ENCODE peak calls at places on chromosomes 7 and 10, in six cellular contexts. One of them, this sample, is unnamed.
A peak's percentile ranks its signal among the peaks of the same experiment; 100 is the strongest.

GRCh38 chr7:72709909-72710308 is 118.1 kb downstream of the TYW1B start:
- DNase-seq in cardiac muscle cell: no peak
- DNase-seq in body of pancreas: no peak
- DNase-seq in nephron progenitor cell: no peak
- DNase-seq in OCI-LY7: no peak
- DNase-seq in GM20000: no peak
- DNase-seq in this sample: no peak

GRCh38 chr10:53315709-53316108 is 543.1 kb upstream of the MBL2 start:
- DNase-seq in cardiac muscle cell: no peak
- DNase-seq in body of pancreas: no peak
- DNase-seq in nephron progenitor cell: no peak
- DNase-seq in OCI-LY7: no peak
- DNase-seq in GM20000: no peak
- DNase-seq in this sample: no peak

GRCh38 chr10:120473593-120473992 is 16.6 kb downstream of the PLPP4 start:
- DNase-seq in cardiac muscle cell: no peak
- DNase-seq in body of pancreas: no peak
- DNase-seq in nephron progenitor cell: no peak
- DNase-seq in OCI-LY7: no peak
- DNase-seq in GM20000: no peak
- DNase-seq in this sample: no peak

GRCh38 chr7:140655511-140656408 is 15.1 kb upstream of the DENND2A start:
- DNase-seq in cardiac muscle cell: no peak
- DNase-seq in body of pancreas: no peak
- DNase-seq in nephron progenitor cell: no peak
- DNase-seq in OCI-LY7: no peak
- DNase-seq in GM20000: no peak
- DNase-seq in this sample: no peak

GRCh38 chr7:435518-436366 is 83.9 kb downstream of the PDGFA start:
- DNase-seq in cardiac muscle cell: no peak
- DNase-seq in body of pancreas: no peak
- DNase-seq in nephron progenitor cell: no peak
- DNase-seq in OCI-LY7: no peak
- DNase-seq in GM20000: no peak
- DNase-seq in this sample: no peak

GRCh38 chr10:79418274-79418673 is 27.1 kb downstream of the ZCCHC24 start:
- DNase-seq in cardiac muscle cell: no peak
- DNase-seq in body of pancreas: no peak
- DNase-seq in nephron progenitor cell: no peak
- DNase-seq in OCI-LY7: no peak
- DNase-seq in GM20000: no peak
- DNase-seq in this sample: no peak

GRCh38 chr10:123148414-123149161 is 652 bp downstream of the HMX2 start:
- DNase-seq in cardiac muscle cell: no peak
- DNase-seq in body of pancreas: no peak
- DNase-seq in nephron progenitor cell: peak; percentile 39
- DNase-seq in OCI-LY7: no peak
- DNase-seq in GM20000: peak; percentile 71
- DNase-seq in this sample: no peak

GRCh38 chr7:19110026-19110777 is 7.2 kb downstream of the TWIST1 start:
- DNase-seq in cardiac muscle cell: no peak
- DNase-seq in body of pancreas: no peak
- DNase-seq in nephron progenitor cell: no peak
- DNase-seq in OCI-LY7: no peak
- DNase-seq in GM20000: no peak
- DNase-seq in this sample: no peak

GRCh38 chr7:66110861-66111260 is 3.8 kb upstream of the CRCP start:
- DNase-seq in cardiac muscle cell: peak; percentile 84
- DNase-seq in body of pancreas: no peak
- DNase-seq in nephron progenitor cell: no peak
- DNase-seq in OCI-LY7: no peak
- DNase-seq in GM20000: no peak
- DNase-seq in this sample: no peak

GRCh38 chr7:3537210-3537875 is 236.3 kb downstream of the SDK1 start:
- DNase-seq in cardiac muscle cell: no peak
- DNase-seq in body of pancreas: no peak
- DNase-seq in nephron progenitor cell: no peak
- DNase-seq in OCI-LY7: no peak
- DNase-seq in GM20000: no peak
- DNase-seq in this sample: no peak

GRCh38 chr7:159121068-159121467 is 23.6 kb downstream of the VIPR2 start:
- DNase-seq in cardiac muscle cell: no peak
- DNase-seq in body of pancreas: no peak
- DNase-seq in nephron progenitor cell: no peak
- DNase-seq in OCI-LY7: no peak
- DNase-seq in GM20000: no peak
- DNase-seq in this sample: no peak

GRCh38 chr7:50497068-50497642 is 47.0 kb upstream of the FIGNL1 start:
- DNase-seq in cardiac muscle cell: peak; percentile 86
- DNase-seq in body of pancreas: no peak
- DNase-seq in nephron progenitor cell: no peak
- DNase-seq in OCI-LY7: no peak
- DNase-seq in GM20000: no peak
- DNase-seq in this sample: peak; percentile 48

GRCh38 chr7:128845987-128846386 is 15.8 kb downstream of the FLNC start:
- DNase-seq in cardiac muscle cell: no peak
- DNase-seq in body of pancreas: no peak
- DNase-seq in nephron progenitor cell: no peak
- DNase-seq in OCI-LY7: no peak
- DNase-seq in GM20000: no peak
- DNase-seq in this sample: no peak

GRCh38 chr7:128848289-128849155 is 14.1 kb upstream of the ATP6V1F start:
- DNase-seq in cardiac muscle cell: no peak
- DNase-seq in body of pancreas: no peak
- DNase-seq in nephron progenitor cell: no peak
- DNase-seq in OCI-LY7: no peak
- DNase-seq in GM20000: no peak
- DNase-seq in this sample: no peak

GRCh38 chr7:128846781-128847444 is 15.7 kb upstream of the ATP6V1F start:
- DNase-seq in cardiac muscle cell: no peak
- DNase-seq in body of pancreas: no peak
- DNase-seq in nephron progenitor cell: no peak
- DNase-seq in OCI-LY7: no peak
- DNase-seq in GM20000: no peak
- DNase-seq in this sample: no peak

GRCh38 chr7:128849156-128849515 is 13.5 kb upstream of the ATP6V1F start:
- DNase-seq in cardiac muscle cell: no peak
- DNase-seq in body of pancreas: no peak
- DNase-seq in nephron progenitor cell: no peak
- DNase-seq in OCI-LY7: no peak
- DNase-seq in GM20000: no peak
- DNase-seq in this sample: no peak

GRCh38 chr7:128847721-128848211 is 14.9 kb upstream of the ATP6V1F start:
- DNase-seq in cardiac muscle cell: no peak
- DNase-seq in body of pancreas: no peak
- DNase-seq in nephron progenitor cell: no peak
- DNase-seq in OCI-LY7: no peak
- DNase-seq in GM20000: no peak
- DNase-seq in this sample: no peak
- TF ChIP-seq CTCF in cardiac muscle cell: no peak
- TF ChIP-seq CTCF in body of pancreas: no peak
- TF ChIP-seq CTCF in nephron progenitor cell: no peak
- TF ChIP-seq CTCF in OCI-LY7: no peak
- TF ChIP-seq CTCF in GM20000: no peak
- TF ChIP-seq CTCF in this sample: no peak

GRCh38 chr7:2143450-2143849 is 89.3 kb downstream of the MAD1L1 start:
- DNase-seq in cardiac muscle cell: no peak
- DNase-seq in body of pancreas: no peak
- DNase-seq in nephron progenitor cell: no peak
- DNase-seq in OCI-LY7: no peak
- DNase-seq in GM20000: no peak
- DNase-seq in this sample: no peak

GRCh38 chr7:2141011-2141410 is 91.7 kb downstream of the MAD1L1 start:
- DNase-seq in cardiac muscle cell: no peak
- DNase-seq in body of pancreas: no peak
- DNase-seq in nephron progenitor cell: no peak
- DNase-seq in OCI-LY7: no peak
- DNase-seq in GM20000: no peak
- DNase-seq in this sample: no peak

GRCh38 chr7:2142386-2142785 is 90.4 kb downstream of the MAD1L1 start:
- DNase-seq in cardiac muscle cell: no peak
- DNase-seq in body of pancreas: no peak
- DNase-seq in nephron progenitor cell: no peak
- DNase-seq in OCI-LY7: no peak
- DNase-seq in GM20000: no peak
- DNase-seq in this sample: no peak

GRCh38 chr7:2140216-2140870 is 92.4 kb downstream of the MAD1L1 start:
- DNase-seq in cardiac muscle cell: no peak
- DNase-seq in body of pancreas: no peak
- DNase-seq in nephron progenitor cell: no peak
- DNase-seq in OCI-LY7: no peak
- DNase-seq in GM20000: no peak
- DNase-seq in this sample: no peak

GRCh38 chr7:2141656-2142055 is 91.1 kb downstream of the MAD1L1 start:
- DNase-seq in cardiac muscle cell: no peak
- DNase-seq in body of pancreas: no peak
- DNase-seq in nephron progenitor cell: no peak
- DNase-seq in OCI-LY7: no peak
- DNase-seq in GM20000: no peak
- DNase-seq in this sample: no peak
- TF ChIP-seq CTCF in cardiac muscle cell: no peak
- TF ChIP-seq CTCF in body of pancreas: no peak
- TF ChIP-seq CTCF in nephron progenitor cell: no peak
- TF ChIP-seq CTCF in OCI-LY7: no peak
- TF ChIP-seq CTCF in GM20000: no peak
- TF ChIP-seq CTCF in this sample: no peak

GRCh38 chr10:4771554-4772201 is 54.3 kb upstream of the AKR1E2 start:
- DNase-seq in cardiac muscle cell: peak; percentile 9
- DNase-seq in body of pancreas: no peak
- DNase-seq in nephron progenitor cell: no peak
- DNase-seq in OCI-LY7: no peak
- DNase-seq in GM20000: no peak
- DNase-seq in this sample: no peak

GRCh38 chr10:4772202-4772570 is 53.8 kb upstream of the AKR1E2 start:
- DNase-seq in cardiac muscle cell: no peak
- DNase-seq in body of pancreas: no peak
- DNase-seq in nephron progenitor cell: no peak
- DNase-seq in OCI-LY7: no peak
- DNase-seq in GM20000: no peak
- DNase-seq in this sample: no peak

GRCh38 chr10:4767033-4767814 is 58.8 kb upstream of the AKR1E2 start:
- DNase-seq in cardiac muscle cell: peak; percentile 69
- DNase-seq in body of pancreas: peak; percentile 29
- DNase-seq in nephron progenitor cell: no peak
- DNase-seq in OCI-LY7: peak; percentile 5
- DNase-seq in GM20000: no peak
- DNase-seq in this sample: no peak

GRCh38 chr10:4766449-4766848 is 59.6 kb upstream of the AKR1E2 start:
- DNase-seq in cardiac muscle cell: peak; percentile 38
- DNase-seq in body of pancreas: no peak
- DNase-seq in nephron progenitor cell: no peak
- DNase-seq in OCI-LY7: no peak
- DNase-seq in GM20000: no peak
- DNase-seq in this sample: no peak

GRCh38 chr10:4770766-4771553 is 55.0 kb upstream of the AKR1E2 start:
- DNase-seq in cardiac muscle cell: peak; percentile 85
- DNase-seq in body of pancreas: no peak
- DNase-seq in nephron progenitor cell: no peak
- DNase-seq in OCI-LY7: no peak
- DNase-seq in GM20000: no peak
- DNase-seq in this sample: no peak
- TF ChIP-seq CTCF in cardiac muscle cell: peak; percentile 34
- TF ChIP-seq CTCF in body of pancreas: peak; percentile 37
- TF ChIP-seq CTCF in nephron progenitor cell: peak; percentile 25
- TF ChIP-seq CTCF in OCI-LY7: peak; percentile 50
- TF ChIP-seq CTCF in GM20000: no peak
- TF ChIP-seq CTCF in this sample: no peak

GRCh38 chr10:30583778-30584415 is 45.7 kb downstream of the LYZL2 start:
- DNase-seq in cardiac muscle cell: peak; percentile 89
- DNase-seq in body of pancreas: peak; percentile 91
- DNase-seq in nephron progenitor cell: peak; percentile 13
- DNase-seq in OCI-LY7: peak; percentile 39
- DNase-seq in GM20000: peak; percentile 51
- DNase-seq in this sample: peak; percentile 29
- TF ChIP-seq CTCF in cardiac muscle cell: no peak
- TF ChIP-seq CTCF in body of pancreas: no peak
- TF ChIP-seq CTCF in nephron progenitor cell: no peak
- TF ChIP-seq CTCF in OCI-LY7: no peak
- TF ChIP-seq CTCF in GM20000: no peak
- TF ChIP-seq CTCF in this sample: no peak

GRCh38 chr10:32256613-32257437 is 90.1 kb downstream of the EPC1 start:
- DNase-seq in cardiac muscle cell: peak; percentile 57
- DNase-seq in body of pancreas: peak; percentile 61
- DNase-seq in nephron progenitor cell: peak; percentile 49
- DNase-seq in OCI-LY7: peak; percentile 79
- DNase-seq in GM20000: peak; percentile 73
- DNase-seq in this sample: peak; percentile 58
- TF ChIP-seq CTCF in cardiac muscle cell: peak; percentile 96
- TF ChIP-seq CTCF in body of pancreas: peak; percentile 83
- TF ChIP-seq CTCF in nephron progenitor cell: peak; percentile 79
- TF ChIP-seq CTCF in OCI-LY7: peak; percentile 98
- TF ChIP-seq CTCF in GM20000: peak; percentile 81
- TF ChIP-seq CTCF in this sample: peak; percentile 83

GRCh38 chr7:43768894-43769272 is 10.4 kb downstream of the BLVRA start:
- DNase-seq in cardiac muscle cell: no peak
- DNase-seq in body of pancreas: no peak
- DNase-seq in nephron progenitor cell: no peak
- DNase-seq in OCI-LY7: no peak
- DNase-seq in GM20000: no peak
- DNase-seq in this sample: no peak

GRCh38 chr7:43771128-43771527 is 12.6 kb downstream of the BLVRA start:
- DNase-seq in cardiac muscle cell: no peak
- DNase-seq in body of pancreas: no peak
- DNase-seq in nephron progenitor cell: no peak
- DNase-seq in OCI-LY7: no peak
- DNase-seq in GM20000: no peak
- DNase-seq in this sample: no peak

GRCh38 chr7:43771567-43771966 is 13.1 kb downstream of the BLVRA start:
- DNase-seq in cardiac muscle cell: no peak
- DNase-seq in body of pancreas: no peak
- DNase-seq in nephron progenitor cell: no peak
- DNase-seq in OCI-LY7: no peak
- DNase-seq in GM20000: no peak
- DNase-seq in this sample: no peak

GRCh38 chr7:43768201-43768893 is 9.9 kb downstream of the BLVRA start:
- DNase-seq in cardiac muscle cell: no peak
- DNase-seq in body of pancreas: no peak
- DNase-seq in nephron progenitor cell: no peak
- DNase-seq in OCI-LY7: no peak
- DNase-seq in GM20000: no peak
- DNase-seq in this sample: no peak

DNA sequence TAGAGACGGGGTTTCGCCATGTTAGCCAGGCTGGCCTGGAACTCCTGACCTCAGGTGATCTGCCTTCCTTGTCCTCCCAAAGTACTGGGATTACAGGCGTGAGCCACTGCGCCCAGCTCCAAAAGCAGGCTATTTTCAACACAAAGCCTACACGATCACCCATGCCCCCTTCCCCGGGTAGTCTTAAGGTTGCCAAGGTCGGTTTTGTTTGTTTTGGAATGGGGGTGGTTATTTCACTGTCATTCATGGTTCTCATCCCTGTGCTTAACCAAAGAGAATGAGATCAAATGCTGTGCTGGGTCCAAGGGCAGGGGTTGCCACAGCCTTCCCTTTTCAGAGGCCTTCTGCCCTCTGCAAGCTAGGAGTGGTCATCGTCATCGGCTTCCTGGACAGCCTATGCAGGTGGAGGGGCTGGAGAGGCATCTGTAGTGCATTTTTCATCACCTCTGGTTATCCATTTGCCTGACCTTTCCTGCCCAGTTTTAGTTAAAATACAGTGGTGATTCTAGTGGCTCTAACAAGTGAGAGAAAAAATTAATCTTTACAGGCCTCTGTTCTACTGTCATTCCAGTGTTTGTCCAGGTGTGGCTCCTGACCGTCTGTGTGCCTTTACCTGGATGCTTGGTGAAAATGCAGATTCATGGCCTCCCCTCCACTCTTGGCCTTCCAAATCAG is 11.4 kb downstream of the BLVRA start:
- DNase-seq in cardiac muscle cell: no peak
- DNase-seq in body of pancreas: no peak
- DNase-seq in nephron progenitor cell: no peak
- DNase-seq in OCI-LY7: no peak
- DNase-seq in GM20000: no peak
- DNase-seq in this sample: no peak
- TF ChIP-seq CTCF in cardiac muscle cell: no peak
- TF ChIP-seq CTCF in body of pancreas: no peak
- TF ChIP-seq CTCF in nephron progenitor cell: no peak
- TF ChIP-seq CTCF in OCI-LY7: no peak
- TF ChIP-seq CTCF in GM20000: no peak
- TF ChIP-seq CTCF in this sample: no peak